ENCODE peak calls at places on chromosomes 6 and 20, in six cellular contexts. P, C, J, U, V and E are unnamed samples.

GRCh38 chr6:7431594-7432390 is 42.2 kb downstream of the RIOK1 start:
- DNase-seq in P (no peak), C (no peak), V (no peak), U (no peak), J (peak), E (no peak)

GRCh38 chr6:163661271-163661671 is 246.8 kb downstream of the QKI start:
- DNase-seq in C (no peak), V (no peak), J (no peak), U (no peak), P (no peak), E (peak)

GRCh38 chr6:124273701-124274100 is 470.0 kb downstream of the NKAIN2 start:
- DNase-seq in C (no peak), U (no peak), P (no peak), V (no peak), J (no peak), E (no peak)

GRCh38 chr6:48765352-48765961 is 654.5 kb upstream of the PTCHD4 start:
- DNase-seq in J (peak), U (peak), C (peak), P (peak), V (peak), E (peak)

GRCh38 chr20:14264869-14265268 is 72.5 kb downstream of the FLRT3 start:
- DNase-seq in V (peak), J (peak), P (no peak), C (no peak), U (no peak), E (no peak)

GRCh38 chr20:4550740-4551139 is 171.0 kb upstream of the PRND start:
- DNase-seq in J (no peak), V (no peak), U (no peak), C (no peak), P (no peak), E (no peak)

GRCh38 chr6:29728173-29728879 is 5.1 kb downstream of the HLA-F start:
- DNase-seq in J (no peak), V (no peak), C (no peak), P (no peak), U (no peak), E (no peak)

GRCh38 chr6:169960531-169960890 is 209.1 kb downstream of the ERMARD start:
- DNase-seq in J (no peak), C (no peak), P (peak), V (no peak), U (peak), E (no peak)

GRCh38 chr6:32332433-32332832 is 39.3 kb downstream of the TSBP1 start:
- DNase-seq in C (no peak), J (no peak), U (no peak), P (no peak), V (no peak), E (no peak)

GRCh38 chr6:41591859-41592502 is 45.8 kb downstream of the FOXP4 start:
- DNase-seq in J (peak), U (peak), V (peak), P (peak), C (peak), E (peak)

GRCh38 chr6:152273002-152273401 is 364.2 kb downstream of the SYNE1 start:
- DNase-seq in V (peak), P (no peak), C (no peak), U (no peak), J (peak), E (no peak)

GRCh38 chr20:41176711-41177552 is 39.6 kb downstream of the PLCG1 start:
- DNase-seq in C (no peak), V (no peak), U (peak), P (peak), J (no peak), E (no peak)

GRCh38 chr20:51541189-51542032 is 1.1 kb downstream of the NFATC2 start:
- DNase-seq in V (peak), J (peak), C (peak), P (peak), U (peak), E (peak)

GRCh38 chr20:58890454-58891075 is 38.0 kb downstream of the GNAS start:
- DNase-seq in J (peak), U (peak), P (peak), V (peak), C (peak), E (peak)

GRCh38 chr6:10395946-10396577 is 18.8 kb downstream of the TFAP2A start:
- DNase-seq in P (no peak), U (no peak), C (no peak), V (no peak), J (no peak), E (no peak)

GRCh38 chr6:6556738-6557503 is 31.6 kb upstream of the LY86 start:
- DNase-seq in C (peak), P (peak), J (peak), U (peak), V (peak), E (peak)

GRCh38 chr6:39092124-39092523 is 22.9 kb downstream of the SAYSD1 start:
- DNase-seq in C (no peak), J (no peak), V (no peak), U (no peak), P (no peak), E (no peak)

GRCh38 chr6:128725271-128726233 is 157.4 kb upstream of the LAMA2 start:
- DNase-seq in J (peak), P (no peak), V (peak), U (peak), C (peak), E (peak)

GRCh38 chr6:136403166-136403980 is 113.7 kb upstream of the BCLAF1 start:
- DNase-seq in C (no peak), V (peak), P (no peak), U (no peak), J (peak), E (no peak)

GRCh38 chr20:37072293-37073196 is 23.3 kb downstream of the RBL1 start:
- DNase-seq in V (no peak), J (no peak), U (no peak), C (no peak), P (no peak), E (no peak)

GRCh38 chr6:87919001-87919400 is 128.6 kb upstream of the SPACA1 start:
- DNase-seq in V (no peak), P (no peak), U (no peak), C (no peak), J (no peak), E (no peak)

GRCh38 chr6:15200087-15200486 is 45.8 kb upstream of the JARID2 start:
- DNase-seq in V (no peak), P (no peak), J (no peak), U (no peak), C (no peak), E (no peak)

GRCh38 chr6:85464722-85465150 is 14.9 kb downstream of the NT5E start:
- DNase-seq in J (peak), U (no peak), V (peak), C (no peak), P (no peak), E (no peak)

GRCh38 chr20:14064921-14065320 is 69.6 kb downstream of the MACROD2 start:
- DNase-seq in U (no peak), V (no peak), P (no peak), J (no peak), C (no peak), E (no peak)

GRCh38 chr6:159062564-159062945 is 17.8 kb upstream of the TAGAP start:
- DNase-seq in C (peak), V (no peak), U (no peak), J (no peak), P (no peak), E (peak)

GRCh38 chr6:12232339-12232738 is 57.8 kb upstream of the EDN1 start:
- DNase-seq in U (no peak), P (no peak), C (peak), V (no peak), J (peak), E (no peak)

GRCh38 chr20:32456869-32457421 is 98.8 kb downstream of the ASXL1 start:
- DNase-seq in V (peak), J (peak), P (no peak), C (peak), U (no peak), E (peak)

GRCh38 chr6:13282393-13283069 is 45.8 kb downstream of the TBC1D7 start:
- DNase-seq in J (no peak), U (no peak), V (no peak), C (no peak), P (no peak), E (no peak)

GRCh38 chr6:40719671-40720374 is 132.7 kb upstream of the LRFN2 start:
- DNase-seq in U (no peak), C (peak), P (no peak), J (peak), V (peak), E (peak)

GRCh38 chr6:135163440-135163738 is 17.7 kb upstream of the MYB start:
- DNase-seq in V (no peak), P (no peak), J (no peak), U (no peak), C (peak), E (peak)

GRCh38 chr6:135161996-135162395 is 19.1 kb upstream of the MYB start:
- DNase-seq in P (no peak), J (no peak), V (no peak), U (no peak), C (peak), E (peak)

GRCh38 chr6:135165031-135165430 is 16.1 kb upstream of the MYB start:
- DNase-seq in C (no peak), U (no peak), P (no peak), J (no peak), V (no peak), E (no peak)

GRCh38 chr6:135161411-135161810 is 19.7 kb upstream of the MYB start:
- DNase-seq in V (no peak), C (no peak), J (no peak), P (no peak), U (no peak), E (no peak)

GRCh38 chr6:135162678-135163439 is 18.2 kb upstream of the MYB start:
- DNase-seq in J (peak), P (peak), U (no peak), C (no peak), V (peak), E (no peak)
- TF ChIP-seq CTCF in J (peak), P (peak), U (peak), C (peak), V (peak), E (peak)

GRCh38 chr6:105001063-105001462 is 44.2 kb downstream of the LIN28B start:
- DNase-seq in V (no peak), P (no peak), J (no peak), C (no peak), U (no peak), E (no peak)

GRCh38 chr6:105001906-105002305 is 45.0 kb downstream of the LIN28B start:
- DNase-seq in V (no peak), P (no peak), U (no peak), J (peak), C (no peak), E (no peak)

DNA sequence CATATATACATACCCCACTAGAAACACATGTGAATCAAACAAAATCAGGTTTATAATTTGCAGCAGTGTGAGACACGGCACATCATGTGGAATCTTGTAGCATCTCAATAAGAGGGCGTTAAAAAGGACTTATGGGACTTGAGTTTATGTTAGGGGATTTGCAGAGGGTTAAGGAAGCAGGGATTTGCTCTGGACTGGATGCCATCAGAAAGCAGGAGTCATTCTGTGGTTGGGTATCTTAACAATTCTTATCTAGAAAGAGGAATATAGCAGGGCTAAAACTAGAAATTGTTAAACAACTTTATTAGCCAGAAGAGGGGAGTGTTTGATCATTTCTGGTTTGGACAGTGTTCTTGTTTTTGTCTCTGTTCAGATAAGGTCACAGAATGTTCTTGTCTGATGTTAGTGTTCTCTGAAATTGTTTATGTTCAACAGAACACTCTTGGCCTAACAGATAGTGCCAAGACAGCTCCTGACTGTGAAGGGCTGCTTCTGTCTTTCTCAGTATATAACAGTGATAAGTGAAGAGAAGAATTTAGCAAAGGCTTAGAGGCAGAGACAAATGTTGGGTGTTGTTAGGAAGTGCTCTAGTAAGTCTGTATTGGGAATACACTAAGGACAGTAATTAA is 39.2 kb downstream of the LIN28B start:
- DNase-seq in P (no peak), C (no peak), J (peak), V (peak), U (no peak), E (no peak)
- TF ChIP-seq CTCF in P (no peak), C (no peak), J (peak), V (no peak), U (no peak), E (no peak)

GRCh38 chr20:55057779-55058415 is 582.5 kb downstream of the DOK5 start:
- DNase-seq in J (no peak), C (no peak), U (no peak), P (no peak), V (no peak), E (no peak)
- TF ChIP-seq CTCF in J (no peak), C (no peak), U (peak), P (no peak), V (peak), E (no peak)

DNA sequence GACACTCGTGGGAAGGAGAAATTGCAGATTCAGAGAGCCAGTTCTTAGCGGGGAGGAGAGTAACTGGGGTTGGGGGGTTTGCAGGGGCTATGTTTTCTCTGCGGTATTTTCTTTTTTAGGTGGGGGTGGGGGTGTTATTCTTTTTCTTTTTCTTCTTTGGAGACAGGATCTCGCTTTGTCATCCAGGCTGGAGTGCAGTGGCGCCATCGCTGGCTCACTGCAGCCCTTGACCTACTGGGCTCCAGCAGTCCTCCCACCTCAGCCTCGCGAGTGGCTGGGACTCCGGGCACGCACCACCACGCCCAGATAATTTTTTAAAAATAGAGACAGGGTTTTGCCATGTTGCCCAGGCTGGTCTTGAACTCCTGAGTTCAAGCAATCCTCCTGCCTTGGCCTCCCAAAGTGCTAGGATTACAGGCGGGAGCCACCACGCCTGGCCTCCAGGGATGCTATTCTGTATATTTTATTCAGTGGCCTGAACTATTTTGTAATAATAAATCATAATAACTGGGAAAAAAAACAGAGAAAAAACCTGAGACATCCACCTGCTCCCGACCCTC is 57.3 kb downstream of the UBE2V1 start:
- DNase-seq in U (no peak), V (no peak), P (no peak), C (no peak), J (no peak), E (no peak)
- TF ChIP-seq CTCF in U (no peak), V (no peak), P (no peak), C (no peak), J (no peak), E (no peak)

GRCh38 chr20:44384423-44385027 is 29.0 kb downstream of the HNF4A start:
- DNase-seq in V (peak), C (peak), P (peak), J (peak), U (peak), E (peak)

GRCh38 chr20:44389871-44390270 is 34.4 kb downstream of the HNF4A start:
- DNase-seq in V (no peak), C (no peak), J (no peak), P (no peak), U (no peak), E (no peak)

GRCh38 chr20:44392088-44392775 is 36.7 kb downstream of the HNF4A start:
- DNase-seq in V (no peak), U (no peak), C (no peak), J (no peak), P (no peak), E (no peak)

GRCh38 chr20:44390280-44390679 is 34.8 kb downstream of the HNF4A start:
- DNase-seq in J (no peak), P (no peak), U (no peak), V (no peak), C (no peak), E (no peak)

DNA sequence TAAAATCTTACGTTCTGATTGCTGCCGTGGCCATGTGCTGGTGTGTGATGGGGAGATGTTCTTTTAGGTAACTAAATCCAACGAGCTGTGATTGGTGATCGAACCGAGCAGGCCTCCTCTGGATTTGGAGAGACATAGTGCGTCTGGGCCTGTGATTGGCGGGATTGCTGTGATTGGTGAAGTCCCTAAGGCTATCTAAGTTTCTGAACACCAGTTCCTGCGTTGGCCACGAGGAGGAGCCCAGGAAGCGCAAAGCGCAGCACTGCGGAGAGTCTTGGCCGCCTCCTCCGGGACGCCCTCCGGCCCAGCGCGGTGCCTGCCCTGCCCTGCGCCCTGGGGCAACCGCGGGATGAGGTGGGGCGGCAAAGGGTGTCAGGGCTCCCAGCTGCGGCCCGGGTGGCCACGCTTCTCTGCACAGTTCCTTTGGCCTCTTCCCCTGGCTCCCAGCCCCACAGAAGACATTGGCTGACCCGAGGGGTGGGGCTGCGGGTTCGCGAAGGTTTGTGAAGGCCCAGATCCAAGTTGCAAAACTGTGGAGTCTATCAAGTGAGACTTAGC is 33.0 kb downstream of the HNF4A start:
- DNase-seq in P (no peak), J (peak), U (peak), V (peak), C (peak), E (peak)
- TF ChIP-seq CTCF in P (peak), J (peak), U (peak), V (peak), C (peak), E (peak)

DNA sequence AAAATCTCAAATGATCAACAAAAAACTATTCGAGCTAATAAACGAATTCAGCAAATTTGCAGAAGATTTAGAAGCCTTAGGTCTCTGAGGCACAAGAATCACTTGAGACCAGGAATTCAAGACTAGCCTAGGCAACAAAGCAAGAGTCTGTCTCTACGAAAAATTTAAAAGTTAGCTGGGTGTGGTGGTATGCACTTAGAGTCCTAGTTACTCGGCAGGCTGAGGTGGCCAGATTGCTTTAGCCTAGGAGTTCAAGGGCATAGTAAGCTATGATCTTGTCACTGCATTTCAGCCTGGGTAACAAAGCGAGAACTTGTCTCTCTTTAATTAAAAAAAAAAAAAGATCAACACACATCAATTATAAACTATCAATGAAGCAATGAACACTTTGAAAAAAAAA is 34.2 kb downstream of the FAM184A start:
- DNase-seq in P (no peak), U (no peak), V (no peak), J (no peak), C (no peak), E (no peak)
- TF ChIP-seq CTCF in P (no peak), U (no peak), V (no peak), J (no peak), C (no peak), E (no peak)